ENCODE peak calls at places on chromosomes 3 and 15, in seven cellular contexts. C, Z, B, Y, F, P and Q are unnamed samples. For H3K4me1, the result is how much of the 10 kb centered on the place peaks cover.

GRCh38 chr3:24522155-24522579 is 27.5 kb upstream of the THRB start:
- DNase-seq in C (no peak), Z (no peak), B (no peak), Y (peak), F (no peak), P (peak), Q (no peak)

GRCh38 chr15:100565591-100565990 is 36.4 kb downstream of the LINS1 start:
- DNase-seq in C (no peak), Z (no peak), B (no peak), Y (no peak), F (no peak), P (no peak), Q (no peak)

GRCh38 chr3:72745146-72745976 is 102.9 kb downstream of the SHQ1 start:
- DNase-seq in C (peak), Z (peak), B (no peak), Y (no peak), F (peak), P (no peak), Q (no peak)

GRCh38 chr15:77821188-77821958 is 188.7 kb upstream of the LINGO1 start:
- DNase-seq in C (peak), Z (peak), B (peak), Y (peak), F (peak), P (peak), Q (no peak)

GRCh38 chr3:98906230-98906629 is 4.7 kb upstream of the DCBLD2 start:
- DNase-seq in C (no peak), Z (no peak), B (no peak), Y (no peak), F (no peak), P (no peak), Q (no peak)

GRCh38 chr3:65497846-65498245 is 540.9 kb downstream of the MAGI1 start:
- DNase-seq in C (no peak), Z (no peak), B (no peak), Y (no peak), F (no peak), P (no peak), Q (no peak)

GRCh38 chr3:40765884-40766283 is 241.1 kb downstream of the ZNF621 start:
- DNase-seq in C (no peak), Z (no peak), B (no peak), Y (no peak), F (no peak), P (no peak), Q (no peak)

GRCh38 chr3:50525987-50526386 is 22.6 kb upstream of the CACNA2D2 start:
- DNase-seq in C (peak), Z (peak), B (peak), Y (peak), F (no peak), P (peak), Q (no peak)

GRCh38 chr3:186327912-186328487 is 34.0 kb downstream of the DGKG start:
- DNase-seq in C (no peak), Z (no peak), B (no peak), Y (no peak), F (no peak), P (peak), Q (no peak)

GRCh38 chr15:90029024-90029423 is 27.9 kb downstream of the ZNF710 start:
- DNase-seq in C (no peak), Z (peak), B (no peak), Y (peak), F (peak), P (peak), Q (peak)

GRCh38 chr3:127964816-127965215 is 49.8 kb downstream of the KBTBD12 start:
- DNase-seq in C (no peak), Z (no peak), B (no peak), Y (no peak), F (no peak), P (no peak), Q (no peak)

GRCh38 chr15:98713585-98714001 is 65.3 kb downstream of the IGF1R start:
- DNase-seq in C (no peak), Z (peak), B (no peak), Y (peak), F (peak), P (no peak), Q (no peak)

GRCh38 chr15:69823223-69823907 is 274.4 kb downstream of the TLE3 start:
- DNase-seq in C (peak), Z (no peak), B (peak), Y (no peak), F (no peak), P (no peak), Q (peak)

GRCh38 chr15:92277776-92278175 is 115.9 kb upstream of the ST8SIA2 start:
- DNase-seq in C (no peak), Z (no peak), B (peak), Y (peak), F (no peak), P (no peak), Q (no peak)

GRCh38 chr3:129890125-129890524 is 3.4 kb downstream of the TMCC1 start:
- DNase-seq in C (no peak), Z (no peak), B (no peak), Y (no peak), F (no peak), P (peak), Q (no peak)

GRCh38 chr3:58528629-58529028 is 8.4 kb downstream of the ACOX2 start:
- DNase-seq in C (no peak), Z (peak), B (no peak), Y (peak), F (peak), P (no peak), Q (no peak)

GRCh38 chr15:76330281-76330680 is 6.3 kb upstream of the ISL2 start:
- DNase-seq in C (peak), Z (peak), B (peak), Y (no peak), F (peak), P (peak), Q (peak)

GRCh38 chr15:68829068-68829467 is 8.4 kb upstream of the ANP32A start:
- DNase-seq in C (no peak), Z (no peak), B (peak), Y (peak), F (no peak), P (peak), Q (no peak)

GRCh38 chr3:167228135-167228534 is 152.0 kb downstream of the ZBBX start:
- DNase-seq in C (no peak), Z (no peak), B (no peak), Y (no peak), F (no peak), P (no peak), Q (no peak)

GRCh38 chr15:76258460-76258859 is 52.8 kb downstream of the ETFA start:
- DNase-seq in C (no peak), Z (no peak), B (no peak), Y (no peak), F (no peak), P (no peak), Q (no peak)

GRCh38 chr3:170469151-170470062 is 50.7 kb downstream of the CLDN11 start:
- DNase-seq in C (no peak), Z (no peak), B (peak), Y (no peak), F (no peak), P (no peak), Q (peak)
- TF ChIP-seq EP300 in C (no peak), Z (no peak), B (no peak), Y (no peak), F (no peak), P (no peak), Q (no peak)

GRCh38 chr15:40767838-40768491 is 1.8 kb upstream of the C15orf62 start:
- DNase-seq in C (no peak), Z (no peak), B (no peak), Y (no peak), F (no peak), P (no peak), Q (no peak)
- H3K4me1 ChIP-seq in C (under half), Z (half or more), B (under half), Y (half or more), F (half or more), P (under half), Q (under half)

GRCh38 chr15:83285979-83286553 is 1.6 kb upstream of the BNC1 start:
- DNase-seq in C (no peak), Z (no peak), B (peak), Y (no peak), F (no peak), P (no peak), Q (no peak)

GRCh38 chr15:83284563-83285283 is at the start of gene BNC1:
- DNase-seq in C (no peak), Z (no peak), B (no peak), Y (no peak), F (no peak), P (no peak), Q (no peak)

GRCh38 chr15:83283813-83284562 is 476 bp downstream of the BNC1 start:
- DNase-seq in C (no peak), Z (no peak), B (no peak), Y (no peak), F (no peak), P (no peak), Q (no peak)

GRCh38 chr15:83287541-83288027 is 3.1 kb upstream of the BNC1 start:
- DNase-seq in C (no peak), Z (no peak), B (peak), Y (no peak), F (no peak), P (no peak), Q (no peak)

DNA sequence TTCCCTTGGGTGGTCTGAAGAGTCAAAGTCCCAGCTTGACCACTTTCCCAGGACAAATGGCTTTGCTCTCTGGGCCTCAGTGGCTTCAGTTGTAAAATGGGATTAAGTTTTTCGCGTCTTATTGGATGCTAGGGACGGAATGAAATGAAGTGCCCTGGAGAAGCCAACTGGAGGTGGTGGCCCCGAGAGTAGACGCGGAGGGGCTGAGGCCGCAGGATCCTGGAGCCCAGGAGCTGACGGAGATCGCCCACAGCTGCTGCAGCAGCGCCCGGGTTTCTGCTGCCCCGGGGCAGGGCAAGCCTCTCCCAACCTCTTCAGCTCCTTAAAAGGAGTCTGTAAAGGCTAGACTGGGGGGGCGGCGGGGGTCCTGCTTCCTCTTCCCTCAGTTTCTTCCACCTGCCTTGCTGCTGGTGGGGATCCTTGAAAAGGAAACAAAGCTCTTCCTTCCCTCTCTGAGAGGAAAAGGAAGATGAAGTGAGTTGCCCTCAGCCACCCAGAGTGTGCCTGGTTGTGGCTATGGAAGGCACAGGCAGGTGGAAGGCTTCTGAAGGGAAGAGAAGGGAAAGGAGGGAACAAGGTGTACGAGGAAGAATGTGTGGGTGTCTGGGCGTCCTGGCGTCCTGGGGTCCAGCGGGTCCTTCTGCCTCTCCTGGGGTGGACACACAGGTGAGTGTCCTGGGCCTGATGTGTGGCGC is 967 bp upstream of the BNC1 start:
- DNase-seq in C (no peak), Z (no peak), B (no peak), Y (no peak), F (no peak), P (no peak), Q (no peak)
- H3K4me3 ChIP-seq in C (no peak), Z (no peak), B (no peak), Y (no peak), F (no peak), P (no peak), Q (no peak)

DNA sequence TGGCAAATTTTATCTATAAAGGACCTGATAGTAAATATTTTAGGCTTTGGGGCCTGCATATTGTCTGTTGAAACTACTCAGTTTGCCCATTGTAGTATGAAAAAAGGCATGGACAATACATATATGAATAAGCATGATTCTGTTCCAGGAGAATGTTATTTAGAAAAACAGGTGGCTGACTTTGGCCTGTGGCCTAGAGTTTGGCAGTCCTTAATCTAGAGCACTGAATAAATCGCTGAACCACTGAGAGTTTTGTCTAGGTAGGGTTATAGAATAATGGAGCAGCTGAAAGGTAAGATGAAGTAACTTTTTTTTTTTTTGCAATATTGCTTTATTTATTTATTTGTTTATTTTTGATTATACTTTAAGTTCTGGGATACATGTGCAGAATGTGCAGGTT is 75.0 kb downstream of the LRRC49 start:
- DNase-seq in C (no peak), Z (no peak), B (no peak), Y (no peak), F (no peak), P (no peak), Q (no peak)
- TF ChIP-seq EP300 in C (no peak), Z (no peak), B (no peak), Y (no peak), F (no peak), P (no peak), Q (no peak)

DNA sequence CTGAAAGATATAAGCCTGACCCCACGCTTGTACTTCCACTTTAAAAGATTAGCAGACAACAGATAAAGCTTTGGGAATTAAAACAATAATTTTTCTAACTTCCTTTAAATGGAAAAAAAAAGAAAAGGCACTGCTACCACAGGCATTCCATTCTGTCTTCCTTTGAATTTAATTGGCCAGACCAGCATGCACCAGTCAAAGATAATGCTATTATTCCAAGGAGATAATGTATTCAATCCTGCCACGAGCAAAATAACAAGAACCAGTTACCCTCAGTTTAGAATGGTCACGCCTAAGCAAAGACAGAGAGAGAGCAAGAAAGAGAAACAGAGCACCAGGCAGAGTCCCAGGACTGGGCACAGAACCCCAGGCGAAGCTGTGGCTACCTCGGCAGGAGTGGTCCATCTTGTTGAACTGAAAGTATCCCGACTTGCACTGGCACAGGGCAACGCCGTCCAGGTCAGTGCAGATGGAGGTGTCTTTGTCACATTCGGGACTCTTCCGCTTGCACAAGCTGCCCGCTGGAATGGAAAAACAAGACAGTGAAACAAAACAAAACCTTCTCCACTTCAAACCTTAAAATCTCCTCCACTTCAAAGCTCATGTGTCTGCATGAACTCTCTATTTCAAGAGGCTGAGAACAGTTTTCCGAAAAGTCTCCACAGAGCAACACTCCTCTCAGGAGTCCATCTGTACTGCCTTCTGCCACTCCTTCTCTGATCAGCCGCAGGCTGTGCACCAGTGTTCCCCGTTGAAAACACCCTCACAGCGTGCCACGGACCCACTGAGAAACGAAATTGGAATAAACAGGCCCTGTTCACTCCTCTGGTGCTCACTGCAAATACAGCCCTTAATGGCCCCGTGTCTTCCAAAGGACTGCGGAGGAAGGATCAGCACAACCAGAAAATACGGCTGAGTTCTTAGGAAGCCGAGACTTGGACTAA is 58.2 kb downstream of the HEG1 start:
- DNase-seq in C (no peak), Z (no peak), B (no peak), Y (no peak), F (no peak), P (no peak), Q (no peak)
- H3K4me1 ChIP-seq in C (under half), Z (under half), B (under half), Y (under half), F (under half), P (half or more), Q (half or more)

GRCh38 chr3:194120789-194121770 is 14.9 kb upstream of the HES1 start:
- DNase-seq in C (no peak), Z (no peak), B (no peak), Y (no peak), F (no peak), P (no peak), Q (no peak)
- H3K4me3 ChIP-seq in C (no peak), Z (no peak), B (no peak), Y (no peak), F (no peak), P (no peak), Q (no peak)

GRCh38 chr15:43133429-43134156 is at the start of gene TMEM62:
- DNase-seq in C (peak), Z (peak), B (peak), Y (peak), F (peak), P (peak), Q (peak)

GRCh38 chr15:43134157-43134637 is 811 bp downstream of the TMEM62 start:
- DNase-seq in C (peak), Z (no peak), B (no peak), Y (no peak), F (no peak), P (no peak), Q (no peak)

GRCh38 chr15:43127752-43128151 is 5.6 kb upstream of the TMEM62 start:
- DNase-seq in C (no peak), Z (no peak), B (no peak), Y (no peak), F (no peak), P (peak), Q (no peak)

GRCh38 chr15:43135351-43135750 is 2.0 kb downstream of the TMEM62 start:
- DNase-seq in C (no peak), Z (no peak), B (no peak), Y (no peak), F (no peak), P (no peak), Q (no peak)

DNA sequence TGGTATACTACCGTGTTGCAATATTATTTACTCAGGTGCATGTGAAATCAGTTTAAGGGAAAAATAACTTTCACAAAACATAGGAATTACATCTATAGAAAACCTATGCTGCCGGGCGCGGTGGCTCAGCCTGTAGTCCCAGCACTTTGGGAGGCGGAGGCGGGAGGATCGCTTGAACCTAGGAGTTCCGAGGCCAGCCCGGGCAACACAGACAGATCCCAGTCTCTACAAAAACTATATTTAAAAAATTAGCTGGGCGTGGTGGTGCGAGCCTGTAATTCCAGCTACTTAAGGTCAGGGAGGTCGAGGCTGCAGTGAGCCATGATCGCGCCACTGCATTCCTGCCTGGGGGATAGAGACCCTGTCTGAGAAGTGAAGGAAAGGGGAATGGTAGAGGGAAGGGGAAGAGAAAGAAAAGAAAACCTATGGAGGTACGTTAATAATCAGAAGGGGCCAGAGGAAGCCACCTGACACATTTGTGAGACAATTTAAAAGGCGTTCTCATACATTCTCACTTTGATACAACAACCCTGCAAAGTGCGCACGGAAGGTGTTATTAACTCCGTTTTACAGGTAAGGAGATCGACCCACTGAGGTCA is 457 bp upstream of the TMEM62 start:
- DNase-seq in C (peak), Z (peak), B (no peak), Y (no peak), F (peak), P (no peak), Q (no peak)
- TF ChIP-seq EP300 in C (no peak), Z (no peak), B (no peak), Y (no peak), F (no peak), P (no peak), Q (no peak)

GRCh38 chr3:15382405-15382923 is 44.9 kb downstream of the METTL6 start:
- DNase-seq in C (no peak), Z (no peak), B (no peak), Y (no peak), F (no peak), P (no peak), Q (no peak)
- H3K4me1 ChIP-seq in C (under half), Z (under half), B (under half), Y (under half), F (under half), P (under half), Q (under half)

DNA sequence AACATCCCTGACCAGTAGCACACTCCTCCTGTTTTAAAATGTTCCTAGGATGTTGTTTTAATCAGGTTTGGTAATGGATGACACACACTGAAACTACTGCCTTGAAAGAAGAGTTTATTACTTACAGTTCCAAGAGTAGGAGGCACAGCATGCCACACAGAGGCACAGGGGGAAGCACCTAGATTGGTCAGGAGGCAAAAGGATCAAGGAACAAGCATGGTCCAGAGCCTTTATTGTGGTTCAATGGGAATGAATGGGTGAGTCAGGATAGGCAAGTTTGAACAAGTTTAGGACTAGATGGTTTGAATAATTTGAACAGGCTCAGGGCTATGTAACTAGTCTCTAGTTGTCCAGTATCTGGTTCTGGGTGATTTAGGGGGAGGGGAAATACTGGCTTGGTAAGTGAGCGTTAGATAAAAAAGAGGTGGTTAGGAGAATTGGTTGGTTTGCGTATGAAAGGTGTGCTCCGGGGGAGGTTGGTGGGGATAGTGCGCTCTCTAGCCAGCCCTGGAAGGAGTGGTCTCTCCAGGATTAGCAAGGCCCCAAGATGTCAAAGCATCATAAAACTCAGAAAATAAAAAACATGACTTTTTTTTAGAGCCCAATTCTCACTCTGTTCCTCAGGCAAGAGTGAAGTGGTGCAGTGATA is 35.1 kb downstream of the TMOD3 start:
- DNase-seq in C (no peak), Z (no peak), B (no peak), Y (no peak), F (no peak), P (no peak), Q (no peak)
- H3K4me3 ChIP-seq in C (no peak), Z (no peak), B (no peak), Y (no peak), F (no peak), P (no peak), Q (no peak)

GRCh38 chr15:59131456-59131855 is 26.5 kb downstream of the CCNB2 start:
- DNase-seq in C (no peak), Z (no peak), B (no peak), Y (no peak), F (no peak), P (no peak), Q (no peak)
- TF ChIP-seq EP300 in C (no peak), Z (no peak), B (no peak), Y (no peak), F (no peak), P (no peak), Q (no peak)